ENCODE peak calls at places on chromosomes 6 and 20, in seven cellular contexts. T, W, G, X, Z, C and L are unnamed samples.
A peak's percentile ranks its signal among the peaks of the same experiment; 100 is the strongest.

GRCh38 chr6:130307752-130308361 is 58.0 kb upstream of the TMEM200A start:
- DNase-seq in G (peak; percentile 67), C (no peak), T (no peak), Z (peak; percentile 47), W (no peak), X (no peak), L (no peak)

GRCh38 chr6:84461461-84461860 is 234.0 kb upstream of the CEP162 start:
- DNase-seq in W (no peak), G (no peak), C (no peak), T (no peak), Z (no peak), X (no peak), L (no peak)

GRCh38 chr20:19081937-19082336 is 130.5 kb upstream of the SLC24A3 start:
- DNase-seq in Z (no peak), G (no peak), X (no peak), C (no peak), T (no peak), W (no peak), L (peak; percentile 40)

GRCh38 chr6:24666097-24666615 is 543 bp downstream of the TDP2 start:
- DNase-seq in Z (no peak), C (peak; percentile 40), W (peak; percentile 31), G (peak; percentile 54), T (peak; percentile 90), X (peak; percentile 78), L (no peak)

GRCh38 chr6:105759946-105760345 is 326.2 kb upstream of the PRDM1 start:
- DNase-seq in C (no peak), Z (no peak), G (peak; percentile 71), X (no peak), W (no peak), T (no peak), L (no peak)

GRCh38 chr20:39795401-39796272 is 833.5 kb downstream of the DHX35 start:
- DNase-seq in X (no peak), T (no peak), Z (no peak), G (peak; percentile 81), C (no peak), W (peak; percentile 17), L (no peak)

GRCh38 chr6:152948150-152948768 is 34.6 kb downstream of the FBXO5 start:
- DNase-seq in Z (no peak), X (no peak), G (peak; percentile 55), T (no peak), W (no peak), C (no peak), L (no peak)

GRCh38 chr20:25281541-25281991 is 33.7 kb downstream of the PYGB start:
- DNase-seq in T (peak; percentile 86), Z (no peak), W (peak; percentile 13), X (peak; percentile 71), C (peak; percentile 28), G (no peak), L (no peak)

GRCh38 chr6:38715016-38715809 is at the start of gene DNAH8:
- DNase-seq in Z (no peak), W (no peak), C (peak; percentile 23), X (peak; percentile 70), T (peak; percentile 75), G (no peak), L (no peak)

GRCh38 chr6:131923356-131923755 is 27.8 kb downstream of the CCN2 start:
- DNase-seq in G (peak; percentile 74), Z (peak; percentile 59), T (no peak), X (no peak), W (peak; percentile 62), C (peak; percentile 41), L (no peak)

GRCh38 chr20:24633521-24633920 is 164.1 kb downstream of the SYNDIG1 start:
- DNase-seq in G (no peak), X (peak; percentile 35), W (no peak), T (no peak), C (no peak), Z (no peak), L (peak; percentile 57)

GRCh38 chr20:48052492-48052870 is 267.2 kb upstream of the SULF2 start:
- DNase-seq in Z (peak; percentile 64), T (no peak), G (peak; percentile 70), W (no peak), C (no peak), X (no peak), L (no peak)

GRCh38 chr20:5833309-5833941 is 83.2 kb downstream of the SHLD1 start:
- DNase-seq in T (no peak), W (no peak), G (no peak), X (no peak), Z (no peak), C (no peak), L (no peak)

GRCh38 chr20:6533828-6534388 is 233.6 kb upstream of the BMP2 start:
- DNase-seq in W (no peak), Z (no peak), C (no peak), T (no peak), X (peak; percentile 52), G (peak; percentile 38), L (no peak)

GRCh38 chr20:33172781-33173180 is 4.8 kb downstream of the BPIFA2 start:
- DNase-seq in G (no peak), T (no peak), C (no peak), W (no peak), X (no peak), Z (peak; percentile 26), L (no peak)

GRCh38 chr20:35523298-35523888 is 6.1 kb downstream of the C20orf173 start:
- DNase-seq in Z (no peak), X (no peak), C (no peak), G (peak; percentile 33), T (no peak), W (no peak), L (no peak)

GRCh38 chr6:75233097-75233615 is 10.4 kb downstream of the COX7A2 start:
- DNase-seq in C (no peak), W (no peak), X (no peak), Z (no peak), G (no peak), T (no peak), L (no peak)

GRCh38 chr20:17456226-17456625 is 75.0 kb downstream of the BFSP1 start:
- DNase-seq in G (no peak), Z (no peak), X (no peak), W (no peak), C (no peak), T (no peak), L (peak; percentile 23)

GRCh38 chr6:84193140-84193708 is 34.2 kb downstream of the CEP162 start:
- DNase-seq in C (no peak), T (no peak), X (no peak), G (peak; percentile 77), Z (peak; percentile 86), W (no peak), L (no peak)

GRCh38 chr6:20706293-20707165 is 172.3 kb downstream of the CDKAL1 start:
- DNase-seq in X (no peak), Z (no peak), G (peak; percentile 51), T (no peak), W (no peak), C (no peak), L (no peak)

GRCh38 chr20:3661060-3661820 is 2.0 kb downstream of the GFRA4 start:
- DNase-seq in W (no peak), T (no peak), Z (no peak), X (peak; percentile 67), G (no peak), C (no peak), L (no peak)

GRCh38 chr6:106514281-106514885 is 114.9 kb downstream of the RTN4IP1 start:
- DNase-seq in T (no peak), Z (peak; percentile 47), W (no peak), C (no peak), G (peak; percentile 56), X (no peak), L (no peak)

GRCh38 chr20:61662226-61662945 is 403.3 kb downstream of the TAF4 start:
- DNase-seq in G (no peak), W (no peak), C (no peak), T (peak; percentile 41), X (no peak), Z (no peak), L (no peak)

GRCh38 chr20:46937140-46937523 is 42.5 kb downstream of the EYA2 start:
- DNase-seq in X (no peak), C (no peak), W (no peak), G (no peak), Z (no peak), T (no peak), L (no peak)

DNA sequence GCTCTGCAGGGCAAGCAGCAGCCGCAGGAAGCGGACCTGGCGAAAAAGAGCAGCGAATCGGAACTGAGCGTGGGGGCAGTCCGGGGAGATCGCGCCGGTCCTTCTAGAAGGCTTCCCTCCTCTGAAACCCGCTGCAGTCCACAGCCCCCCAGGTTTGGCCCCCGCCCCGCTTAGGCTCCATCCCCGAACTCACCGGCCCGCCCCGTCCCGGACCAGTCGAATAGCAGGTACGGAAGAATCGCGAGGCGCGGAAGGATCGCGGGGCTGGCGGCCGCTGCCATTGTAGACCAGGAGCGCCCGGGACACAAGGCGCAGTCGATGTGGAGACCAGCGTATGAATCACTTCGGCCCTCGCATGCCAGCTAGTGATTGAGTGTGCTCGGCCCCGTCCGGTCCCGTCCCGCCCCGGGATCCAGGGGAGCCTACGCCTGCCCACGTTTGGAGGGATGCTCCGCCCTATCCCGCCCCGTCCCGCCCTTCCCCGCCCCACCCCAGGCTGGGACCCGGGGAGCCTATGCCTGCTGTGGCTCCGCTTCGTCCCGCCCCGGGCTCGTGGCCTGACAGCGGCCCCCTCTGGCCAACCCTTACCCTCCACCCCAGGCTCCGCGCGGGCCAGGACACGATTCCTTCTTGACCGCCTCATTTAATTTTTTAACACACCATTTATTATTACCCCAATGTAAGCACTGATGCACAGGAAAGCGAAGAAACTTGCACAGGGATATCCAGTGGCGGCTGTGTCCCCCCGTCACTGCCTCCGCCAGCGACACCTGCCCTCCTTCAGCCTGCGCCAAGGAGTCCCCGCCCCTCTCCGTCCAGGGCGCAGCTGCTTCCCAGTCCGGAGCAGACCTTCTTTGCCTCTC is at the start of gene ULBP3:
- DNase-seq in T (peak; percentile 91), G (peak; percentile 98), X (peak; percentile 96), Z (peak; percentile 84), C (peak; percentile 87), W (peak; percentile 94), L (peak; percentile 93)
- TF ChIP-seq CTCF in T (peak; percentile 64), G (peak; percentile 28), X (peak; percentile 43), Z (peak; percentile 56), C (peak; percentile 51), W (peak; percentile 71), L (peak; percentile 57)

GRCh38 chr20:10179574-10180298 is 38.9 kb upstream of the SNAP25 start:
- DNase-seq in W (no peak), G (peak; percentile 6), X (no peak), T (no peak), C (no peak), Z (no peak), L (no peak)
- TF ChIP-seq CTCF in W (no peak), G (peak; percentile 14), X (peak; percentile 11), T (no peak), C (peak; percentile 8), Z (peak; percentile 52), L (peak; percentile 48)

DNA sequence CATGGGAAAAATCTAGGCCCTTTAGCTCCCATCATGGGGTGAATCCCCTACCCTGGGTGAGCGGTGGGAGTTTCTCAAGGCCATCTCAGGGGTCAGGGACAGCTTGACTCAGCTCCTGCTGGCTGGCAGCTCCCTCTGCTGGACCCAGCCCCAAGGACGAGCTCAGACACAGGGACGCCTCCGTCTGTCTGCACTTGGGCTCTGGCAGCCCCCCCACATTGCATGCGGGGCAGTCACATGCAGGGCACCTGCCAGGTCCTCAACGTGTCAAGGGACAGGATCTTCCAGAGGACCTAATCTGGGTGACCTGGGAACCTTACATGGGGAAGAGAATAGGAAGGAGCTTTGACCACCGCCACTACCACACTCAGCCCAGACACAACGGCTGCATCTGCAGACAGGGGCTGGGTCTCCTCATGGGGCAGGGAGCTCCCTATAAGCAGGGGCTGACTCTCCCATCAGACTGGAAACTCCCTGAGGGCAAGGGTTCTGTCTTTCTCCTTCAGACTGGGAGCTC is 173.4 kb downstream of the MRPL14 start:
- DNase-seq in G (no peak), T (no peak), W (peak; percentile 35), C (peak; percentile 79), X (peak; percentile 77), Z (no peak), L (no peak)
- TF ChIP-seq CTCF in G (peak; percentile 2), T (no peak), W (no peak), C (peak; percentile 21), X (peak; percentile 25), Z (no peak), L (peak; percentile 41)

GRCh38 chr20:53141651-53142050 is 169.5 kb downstream of the TSHZ2 start:
- DNase-seq in C (peak; percentile 36), Z (no peak), G (no peak), T (no peak), W (no peak), X (no peak), L (no peak)
- TF ChIP-seq CTCF in C (no peak), Z (no peak), G (no peak), T (no peak), W (no peak), X (no peak), L (no peak)